ENCODE peak calls at places on chromosomes 11 and 22, in four cellular contexts. M, F, S and B are unnamed samples.

GRCh38 chr22:43151251-43152000 is at the start of gene TSPO:
- DNase-seq in S (peak; percentile 79), F (peak; percentile 46), M (peak; percentile 86), B (no peak)

GRCh38 chr22:40748388-40748970 is 69.2 kb downstream of the MCHR1 start:
- DNase-seq in M (no peak), S (no peak), F (no peak), B (no peak)

GRCh38 chr11:19816817-19817216 is 104.2 kb downstream of the NAV2 start:
- DNase-seq in M (no peak), F (no peak), S (no peak), B (no peak)

GRCh38 chr11:45085657-45086501 is 60.6 kb upstream of the PRDM11 start:
- DNase-seq in F (no peak), M (no peak), S (no peak), B (no peak)

GRCh38 chr11:94922675-94923347 is 50.5 kb downstream of the CWC15 start:
- DNase-seq in M (no peak), S (no peak), F (no peak), B (no peak)

GRCh38 chr11:68632802-68633201 is 51.5 kb upstream of the GAL start:
- DNase-seq in F (peak; percentile 57), M (peak; percentile 66), S (no peak), B (no peak)

GRCh38 chr22:46293591-46294260 is 2.9 kb upstream of the GTSE1 start:
- DNase-seq in F (no peak), M (no peak), S (no peak), B (no peak)

GRCh38 chr11:128840137-128840536 is 27.0 kb downstream of the KCNJ1 start:
- DNase-seq in F (no peak), M (no peak), S (no peak), B (no peak)

GRCh38 chr22:37484115-37485005 is 1.8 kb downstream of the MFNG start:
- DNase-seq in M (peak; percentile 72), F (no peak), S (no peak), B (peak; percentile 67)

GRCh38 chr22:37487129-37487528 is 945 bp upstream of the MFNG start:
- DNase-seq in F (no peak), M (no peak), S (no peak), B (no peak)

GRCh38 chr22:37485006-37485713 is 1.0 kb downstream of the MFNG start:
- DNase-seq in M (no peak), S (no peak), F (no peak), B (no peak)

GRCh38 chr22:37486224-37486845 is at the start of gene MFNG:
- DNase-seq in S (peak; percentile 72), F (peak; percentile 63), M (peak; percentile 78), B (peak; percentile 51)

GRCh38 chr22:37485714-37486223 is 415 bp downstream of the MFNG start:
- DNase-seq in S (no peak), M (no peak), F (no peak), B (no peak)
- H3K27ac ChIP-seq in S (no peak overlapping the region), M (peak overlapping the region; percentile 63), F (peak overlapping the region; percentile 52), B (peak overlapping the region; percentile 91)

DNA sequence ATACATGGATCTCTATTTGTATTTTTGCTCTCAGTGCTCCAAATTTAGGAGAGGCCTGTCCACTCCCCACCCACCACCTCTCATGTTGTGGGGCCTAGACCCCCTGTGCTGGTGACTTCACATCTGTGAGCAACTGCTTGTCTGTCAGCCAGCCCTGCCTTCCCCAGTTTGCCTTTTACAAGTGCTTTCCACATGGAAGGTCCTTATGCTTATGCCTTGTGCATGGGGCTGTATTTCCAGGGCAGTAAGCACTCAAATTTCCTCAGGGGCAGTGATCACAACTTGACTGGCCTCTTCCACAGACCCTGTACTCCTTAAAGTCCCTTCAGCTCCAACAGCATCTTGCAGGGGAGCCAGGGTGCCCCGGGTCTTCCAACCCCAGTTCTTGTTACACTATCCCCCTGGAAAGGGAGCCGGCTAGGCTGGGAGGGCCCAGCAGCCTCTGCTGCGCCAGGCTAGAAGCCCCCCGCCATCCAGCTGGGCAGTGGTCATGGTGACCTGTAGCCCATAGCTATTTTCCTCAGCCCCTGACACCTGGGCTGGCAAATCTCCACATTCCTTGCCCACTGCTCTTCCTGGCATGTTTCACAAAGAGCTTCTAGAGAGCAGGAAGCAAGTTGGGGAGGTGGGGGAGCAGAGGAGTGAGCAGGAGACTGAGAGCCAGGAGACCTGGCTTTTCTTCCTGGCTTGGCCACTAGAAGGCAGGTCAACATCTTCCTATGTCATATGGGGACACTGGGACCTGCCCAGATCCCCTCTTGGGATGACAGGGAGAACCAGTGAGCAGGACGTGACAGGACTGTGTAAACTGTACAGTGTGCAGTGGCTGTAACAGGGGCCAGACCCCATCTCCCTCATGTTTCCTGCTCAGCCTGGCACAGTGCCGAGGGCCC is 29.7 kb downstream of the GDPD5 start:
- DNase-seq in S (no peak), F (no peak), M (no peak), B (no peak)
- H3K27ac ChIP-seq in S (no peak overlapping the region), F (peak overlapping the region; percentile 11), M (no peak overlapping the region), B (no peak overlapping the region)

GRCh38 chr11:110032257-110032656 is 60.9 kb upstream of the ZC3H12C start:
- DNase-seq in S (no peak), F (no peak), M (no peak), B (no peak)
- H3K27ac ChIP-seq in S (no peak overlapping the region), F (no peak overlapping the region), M (no peak overlapping the region), B (no peak overlapping the region)

GRCh38 chr11:118328745-118329144 is 13.8 kb downstream of the CD3D start:
- DNase-seq in M (no peak), S (no peak), F (no peak), B (no peak)
- H3K27ac ChIP-seq in M (no peak overlapping the region), S (no peak overlapping the region), F (no peak overlapping the region), B (no peak overlapping the region)